ENCODE peak calls at places on chromosomes 2 and 18, in six cellular contexts. M is activated CD4-positive, alpha-beta memory T cell treated with anti-CD3 and anti-CD28 coated beads, Interleukin-2, amount 10 ng/mL, durations not matched to agents 7 days and 5 days; B is astrocyte of the spinal cord; F is smooth muscle cell of the brain vasculature; W is AG04449; E is SK-N-DZ. L is an unnamed sample.

GRCh38 chr18:9719421-9719981 is 11.4 kb downstream of the RAB31 start:
- DNase-seq in M (no peak), B (peak; percentile 93), F (peak; percentile 77), W (no peak), E (no peak), L (no peak)

GRCh38 chr18:51279367-51279984 is 82.0 kb upstream of the MEX3C start:
- DNase-seq in M (no peak), B (no peak), F (no peak), W (no peak), E (no peak), L (no peak)

GRCh38 chr2:120912101-120912985 is 176.7 kb downstream of the GLI2 start:
- DNase-seq in M (no peak), B (no peak), F (no peak), W (no peak), E (no peak), L (peak; percentile 91)

GRCh38 chr2:2148776-2149175 is 182.3 kb downstream of the MYT1L start:
- DNase-seq in M (no peak), B (no peak), F (no peak), W (no peak), E (no peak), L (no peak)

GRCh38 chr2:189421644-189422043 is 19.6 kb upstream of the WDR75 start:
- DNase-seq in M (no peak), B (peak; percentile 84), F (no peak), W (peak; percentile 45), E (no peak), L (peak; percentile 23)

GRCh38 chr18:42274488-42275137 is 319.6 kb downstream of the PIK3C3 start:
- DNase-seq in M (no peak), B (peak; percentile 33), F (no peak), W (no peak), E (peak; percentile 64), L (no peak)

GRCh38 chr18:62183578-62184195 is 3.2 kb downstream of the PIGN start:
- DNase-seq in M (peak; percentile 41), B (peak; percentile 76), F (peak; percentile 37), W (no peak), E (peak; percentile 37), L (no peak)

GRCh38 chr2:240953426-240954425 is 44.7 kb upstream of the SNED1 start:
- DNase-seq in M (no peak), B (no peak), F (no peak), W (no peak), E (no peak), L (no peak)

GRCh38 chr18:62357079-62357719 is 32.1 kb downstream of the TNFRSF11A start:
- DNase-seq in M (no peak), B (no peak), F (no peak), W (no peak), E (no peak), L (no peak)

GRCh38 chr2:166373951-166374350 is 1.8 kb downstream of the SCN9A start:
- DNase-seq in M (no peak), B (peak; percentile 83), F (peak; percentile 82), W (no peak), E (peak; percentile 82), L (no peak)

GRCh38 chr2:18009891-18010290 is 131.4 kb downstream of the KCNS3 start:
- DNase-seq in M (no peak), B (no peak), F (no peak), W (no peak), E (no peak), L (no peak)

GRCh38 chr2:65395621-65396347 is 36.6 kb downstream of the SPRED2 start:
- DNase-seq in M (no peak), B (peak; percentile 62), F (no peak), W (no peak), E (no peak), L (no peak)

GRCh38 chr18:11177382-11177781 is 28.0 kb upstream of the PIEZO2 start:
- DNase-seq in M (no peak), B (no peak), F (no peak), W (no peak), E (no peak), L (no peak)

GRCh38 chr2:47003641-47004427 is 88.2 kb upstream of the MCFD2 start:
- DNase-seq in M (no peak), B (no peak), F (no peak), W (no peak), E (no peak), L (no peak)

GRCh38 chr2:38835015-38835601 is 40.6 kb downstream of the DHX57 start:
- DNase-seq in M (no peak), B (peak; percentile 17), F (no peak), W (no peak), E (peak; percentile 14), L (no peak)

GRCh38 chr2:218354850-218355443 is 1.7 kb upstream of the CATIP start:
- DNase-seq in M (no peak), B (no peak), F (no peak), W (no peak), E (no peak), L (no peak)

GRCh38 chr18:77147418-77147852 is 14.9 kb upstream of the MBP start:
- DNase-seq in M (no peak), B (no peak), F (no peak), W (no peak), E (peak; percentile 18), L (no peak)